ENCODE peak calls at places on chromosomes 2 and 18, in five cellular contexts. Y, J, T, Q and N are unnamed samples.

GRCh38 chr2:6526093-6526824 is 339.4 kb downstream of the CMPK2 start:
- DNase-seq in Y (no peak), J (peak; percentile 75), T (peak; percentile 78), Q (peak; percentile 12), N (no peak)

GRCh38 chr2:152200562-152201465 is 25.3 kb upstream of the STAM2 start:
- DNase-seq in Y (no peak), J (peak; percentile 89), T (no peak), Q (peak; percentile 87), N (no peak)

GRCh38 chr2:151904807-151905206 is 76.6 kb upstream of the ARL5A start:
- DNase-seq in Y (no peak), J (no peak), T (no peak), Q (no peak), N (no peak)

GRCh38 chr2:225668606-225669266 is 269.2 kb downstream of the NYAP2 start:
- DNase-seq in Y (no peak), J (no peak), T (peak; percentile 70), Q (peak; percentile 91), N (no peak)

GRCh38 chr2:212176151-212176550 is 362.5 kb downstream of the ERBB4 start:
- DNase-seq in Y (no peak), J (no peak), T (no peak), Q (no peak), N (no peak)

GRCh38 chr2:70113396-70114100 is 26.3 kb downstream of the PCBP1 start:
- DNase-seq in Y (no peak), J (no peak), T (no peak), Q (no peak), N (no peak)

GRCh38 chr18:49915352-49915751 is 102.0 kb upstream of the ACAA2 start:
- DNase-seq in Y (no peak), J (no peak), T (no peak), Q (no peak), N (no peak)

GRCh38 chr2:184030978-184031377 is 567.4 kb upstream of the ZNF804A start:
- DNase-seq in Y (no peak), J (no peak), T (no peak), Q (no peak), N (no peak)

GRCh38 chr18:57959278-57959677 is 84.7 kb upstream of the NEDD4L start:
- DNase-seq in Y (no peak), J (peak; percentile 77), T (peak; percentile 21), Q (peak; percentile 62), N (peak; percentile 2)

GRCh38 chr18:33440384-33441043 is at the start of gene CCDC178:
- DNase-seq in Y (no peak), J (peak; percentile 89), T (no peak), Q (peak; percentile 52), N (no peak)

GRCh38 chr2:122531803-122532344 is 776.4 kb downstream of the TSN start:
- DNase-seq in Y (no peak), J (peak; percentile 96), T (no peak), Q (peak; percentile 33), N (no peak)

GRCh38 chr2:216694201-216694825 is 1.0 kb downstream of the IGFBP5 start:
- DNase-seq in Y (peak; percentile 20), J (peak; percentile 91), T (no peak), Q (peak; percentile 84), N (no peak)

GRCh38 chr2:19362094-19362649 is 3.7 kb upstream of the OSR1 start:
- DNase-seq in Y (no peak), J (no peak), T (peak; percentile 9), Q (no peak), N (no peak)

GRCh38 chr2:126947090-126947404 is 48.4 kb downstream of the TEX51 start:
- DNase-seq in Y (no peak), J (no peak), T (no peak), Q (no peak), N (no peak)

GRCh38 chr2:6915399-6915798 is 1.8 kb upstream of the RNF144A start:
- DNase-seq in Y (no peak), J (no peak), T (no peak), Q (no peak), N (no peak)

GRCh38 chr18:47870605-47871004 is 59.9 kb downstream of the SMAD2 start:
- DNase-seq in Y (no peak), J (no peak), T (no peak), Q (no peak), N (no peak)

GRCh38 chr2:62339413-62339812 is 143.5 kb downstream of the B3GNT2 start:
- DNase-seq in Y (no peak), J (no peak), T (no peak), Q (no peak), N (no peak)

GRCh38 chr2:180716186-180717180 is 263.9 kb upstream of the UBE2E3 start:
- DNase-seq in Y (no peak), J (no peak), T (no peak), Q (no peak), N (no peak)

GRCh38 chr2:12106440-12107080 is 360.1 kb downstream of the LPIN1 start:
- DNase-seq in Y (no peak), J (no peak), T (no peak), Q (peak; percentile 90), N (no peak)

GRCh38 chr18:58216071-58216471 is 172.0 kb downstream of the NEDD4L start:
- DNase-seq in Y (no peak), J (peak; percentile 78), T (no peak), Q (no peak), N (no peak)

GRCh38 chr2:96881349-96882195 is 11.7 kb upstream of the SEMA4C start:
- DNase-seq in Y (no peak), J (peak; percentile 87), T (no peak), Q (peak; percentile 59), N (no peak)

GRCh38 chr2:120858764-120859525 is 123.3 kb downstream of the GLI2 start:
- DNase-seq in Y (no peak), J (peak; percentile 74), T (no peak), Q (no peak), N (no peak)

GRCh38 chr2:199848323-199848722 is 2.7 kb downstream of the FTCDNL1 start:
- DNase-seq in Y (no peak), J (no peak), T (no peak), Q (no peak), N (no peak)

GRCh38 chr18:62017618-62018017 is 124.8 kb upstream of the RNF152 start:
- DNase-seq in Y (no peak), J (no peak), T (no peak), Q (no peak), N (no peak)

GRCh38 chr2:62578837-62579640 is 73.0 kb upstream of the TMEM17 start:
- DNase-seq in Y (no peak), J (no peak), T (no peak), Q (no peak), N (no peak)

GRCh38 chr2:235546436-235546835 is 52.6 kb downstream of the AGAP1 start:
- DNase-seq in Y (no peak), J (no peak), T (no peak), Q (no peak), N (no peak)

DNA sequence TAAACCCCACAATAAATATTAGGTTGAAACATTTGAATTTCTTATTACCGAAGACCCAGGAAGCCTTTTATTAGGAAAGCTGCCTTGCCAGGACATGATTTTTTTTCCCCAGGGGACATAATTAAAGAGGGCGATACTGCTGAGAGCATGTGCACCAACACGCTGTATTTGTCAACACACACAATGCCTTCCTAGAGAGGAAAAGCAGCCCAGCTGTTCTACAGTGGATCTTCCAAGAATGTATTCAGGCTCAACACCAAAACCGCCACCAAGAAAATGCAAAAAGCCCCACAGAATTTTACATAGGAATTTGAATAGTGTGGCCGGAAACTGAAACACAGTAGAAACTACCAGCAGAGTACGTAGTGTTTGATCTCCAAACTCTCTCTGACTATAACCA is 320.4 kb downstream of the DLGAP1 start:
- DNase-seq in Y (no peak), J (no peak), T (no peak), Q (peak; percentile 91), N (no peak)
- H3K36me3 ChIP-seq in Y (no peaks in the 10 kb centered on the region), J (no peaks in the 10 kb centered on the region), T (no peaks in the 10 kb centered on the region), Q (no peaks in the 10 kb centered on the region), N (no peaks in the 10 kb centered on the region)

DNA sequence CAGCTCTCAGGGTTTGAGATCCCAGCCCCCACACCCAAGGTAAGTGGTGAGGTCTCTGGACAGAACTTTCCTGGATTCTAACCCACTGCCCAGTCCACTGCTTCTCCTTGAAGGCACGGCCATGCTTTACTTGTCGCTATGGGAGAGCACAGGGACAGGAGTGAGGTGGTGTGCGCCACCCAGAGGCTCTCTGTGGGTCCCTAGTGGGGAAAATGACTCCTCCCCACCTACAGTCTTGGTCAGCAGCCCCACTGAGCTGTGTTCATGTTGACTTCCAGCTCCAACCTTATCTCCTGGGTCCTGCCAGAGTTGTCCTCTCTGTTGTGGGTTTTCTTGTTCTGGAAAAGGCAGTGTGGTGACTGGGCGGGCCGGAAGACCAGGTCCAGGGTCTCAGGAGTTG is 11.1 kb downstream of the TET3 start:
- DNase-seq in Y (no peak), J (no peak), T (no peak), Q (no peak), N (no peak)
- H3K36me3 ChIP-seq in Y (no peaks in the 10 kb centered on the region), J (peaks cover 16% of the 10 kb centered on the region), T (peaks cover 30% of the 10 kb centered on the region), Q (no peaks in the 10 kb centered on the region), N (peaks cover 3% of the 10 kb centered on the region)

GRCh38 chr2:113937501-113937900 is 47.6 kb downstream of the ACTR3 start:
- DNase-seq in Y (no peak), J (no peak), T (no peak), Q (no peak), N (no peak)
- H3K36me3 ChIP-seq in Y (peaks cover 36% of the 10 kb centered on the region), J (peaks cover 96% of the 10 kb centered on the region), T (peaks cover 97% of the 10 kb centered on the region), Q (peaks cover 76% of the 10 kb centered on the region), N (peaks cover 91% of the 10 kb centered on the region)

GRCh38 chr2:231714639-231715498 is 6.5 kb downstream of the PTMA start:
- DNase-seq in Y (peak; percentile 69), J (peak; percentile 98), T (peak; percentile 89), Q (peak; percentile 79), N (peak; percentile 69)

GRCh38 chr2:231711677-231712461 is 3.5 kb downstream of the PTMA start:
- DNase-seq in Y (no peak), J (no peak), T (peak; percentile 15), Q (no peak), N (peak; percentile 24)

GRCh38 chr2:231715499-231715837 is 7.1 kb downstream of the PTMA start:
- DNase-seq in Y (no peak), J (no peak), T (no peak), Q (no peak), N (no peak)

GRCh38 chr2:231715988-231716616 is 7.8 kb downstream of the PTMA start:
- DNase-seq in Y (no peak), J (peak; percentile 62), T (peak; percentile 17), Q (peak; percentile 26), N (no peak)

GRCh38 chr2:231713738-231714638 is 5.7 kb downstream of the PTMA start:
- DNase-seq in Y (peak; percentile 91), J (peak; percentile 98), T (peak; percentile 91), Q (peak; percentile 95), N (peak; percentile 90)
- H3K36me3 ChIP-seq in Y (peaks cover 12% of the 10 kb centered on the region), J (peaks cover 38% of the 10 kb centered on the region), T (peaks cover 65% of the 10 kb centered on the region), Q (peaks cover 37% of the 10 kb centered on the region), N (peaks cover 18% of the 10 kb centered on the region)

GRCh38 chr18:10226971-10227370 is 227.5 kb upstream of the APCDD1 start:
- DNase-seq in Y (no peak), J (no peak), T (no peak), Q (no peak), N (no peak)
- H3K36me3 ChIP-seq in Y (no peaks in the 10 kb centered on the region), J (no peaks in the 10 kb centered on the region), T (no peaks in the 10 kb centered on the region), Q (no peaks in the 10 kb centered on the region), N (no peaks in the 10 kb centered on the region)

GRCh38 chr2:71402427-71402826 is 50.9 kb upstream of the DYSF start:
- DNase-seq in Y (no peak), J (no peak), T (no peak), Q (no peak), N (no peak)
- H3K36me3 ChIP-seq in Y (peaks cover 9% of the 10 kb centered on the region), J (peaks cover 97% of the 10 kb centered on the region), T (peaks cover 93% of the 10 kb centered on the region), Q (peaks cover 63% of the 10 kb centered on the region), N (peaks cover 73% of the 10 kb centered on the region)